ENCODE peak calls at places on chromosomes 6 and 20, in four cellular contexts. V, J, E and D are unnamed samples.

GRCh38 chr6:71404145-71404966 is 115.7 kb downstream of the OGFRL1 start:
- DNase-seq in V (no peak), J (peak), E (no peak), D (no peak)

GRCh38 chr20:47774081-47774777 is 11.1 kb downstream of the SULF2 start:
- DNase-seq in V (no peak), J (no peak), E (peak), D (no peak)

GRCh38 chr6:46771556-46771955 is 21.6 kb upstream of the MEP1A start:
- DNase-seq in V (no peak), J (no peak), E (no peak), D (no peak)

GRCh38 chr20:63752411-63753101 is 13.0 kb downstream of the SLC2A4RG start:
- DNase-seq in V (no peak), J (no peak), E (peak), D (no peak)

GRCh38 chr6:114543696-114544095 is 200.9 kb upstream of the HS3ST5 start:
- DNase-seq in V (no peak), J (no peak), E (no peak), D (no peak)

GRCh38 chr6:16523550-16524379 is 237.5 kb downstream of the ATXN1 start:
- DNase-seq in V (no peak), J (no peak), E (no peak), D (no peak)

GRCh38 chr20:37072293-37073196 is 23.3 kb downstream of the RBL1 start:
- DNase-seq in V (no peak), J (no peak), E (no peak), D (no peak)

GRCh38 chr6:10081075-10081474 is 333.8 kb downstream of the TFAP2A start:
- DNase-seq in V (no peak), J (no peak), E (no peak), D (no peak)

GRCh38 chr6:118899948-118900347 is 6.0 kb downstream of the ASF1A start:
- DNase-seq in V (no peak), J (no peak), E (no peak), D (no peak)

GRCh38 chr6:166456360-166457156 is 73.8 kb upstream of the MPC1 start:
- DNase-seq in V (peak), J (no peak), E (no peak), D (no peak)

GRCh38 chr20:57849126-57849867 is 139.5 kb upstream of the PMEPA1 start:
- DNase-seq in V (no peak), J (no peak), E (no peak), D (no peak)

GRCh38 chr6:54191460-54191859 is 80.2 kb downstream of the MLIP start:
- DNase-seq in V (no peak), J (no peak), E (no peak), D (no peak)

GRCh38 chr6:134740473-134741192 is 209.3 kb downstream of the ALDH8A1 start:
- DNase-seq in V (no peak), J (no peak), E (peak), D (peak)

GRCh38 chr6:148294059-148294458 is 48.6 kb upstream of the SASH1 start:
- DNase-seq in V (no peak), J (no peak), E (no peak), D (no peak)

GRCh38 chr20:50572922-50573777 is 63.0 kb downstream of the PTPN1 start:
- DNase-seq in V (no peak), J (no peak), E (peak), D (no peak)

GRCh38 chr20:10508060-10508459 is 73.0 kb downstream of the SLX4IP start:
- DNase-seq in V (no peak), J (no peak), E (no peak), D (no peak)

GRCh38 chr20:44888226-44889103 is 3.0 kb downstream of the YWHAB start:
- DNase-seq in V (no peak), J (peak), E (peak), D (peak)

GRCh38 chr20:59405819-59406218 is 105.4 kb downstream of the EDN3 start:
- DNase-seq in V (no peak), J (no peak), E (no peak), D (no peak)

GRCh38 chr20:49291200-49291599 is 13.3 kb upstream of the ZNFX1 start:
- DNase-seq in V (no peak), J (no peak), E (no peak), D (no peak)

GRCh38 chr20:63206878-63207277 is 9.1 kb downstream of the YTHDF1 start:
- DNase-seq in V (no peak), J (no peak), E (no peak), D (no peak)

GRCh38 chr20:63120286-63121090 is 95.4 kb downstream of the YTHDF1 start:
- DNase-seq in V (no peak), J (no peak), E (no peak), D (no peak)

GRCh38 chr20:42923348-42923918 is 266.3 kb downstream of the PTPRT start:
- DNase-seq in V (no peak), J (no peak), E (no peak), D (no peak)

GRCh38 chr20:61903575-61904340 is 161.9 kb downstream of the TAF4 start:
- DNase-seq in V (no peak), J (no peak), E (no peak), D (no peak)

DNA sequence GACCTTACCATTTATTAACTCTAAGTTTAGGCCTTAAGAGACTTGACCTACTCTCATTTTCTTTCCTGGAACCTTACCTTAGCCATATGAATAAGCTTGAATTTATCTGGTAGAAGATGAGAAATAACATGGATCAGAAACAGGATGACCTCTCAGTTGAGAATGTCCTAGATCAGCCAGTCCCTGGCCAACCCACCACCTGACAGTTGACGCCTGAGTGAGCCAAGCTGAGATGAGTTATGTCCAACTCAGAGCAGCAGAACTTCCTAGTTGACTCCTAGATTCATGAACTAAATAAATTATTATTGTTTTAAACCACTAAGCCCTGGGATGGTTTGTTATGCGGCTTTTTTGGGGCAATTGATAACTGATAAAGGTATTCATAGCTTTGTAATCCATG is 233.0 kb upstream of the RAB32 start:
- DNase-seq in V (no peak), J (no peak), E (no peak), D (no peak)
- H3K4me3 ChIP-seq in V (no peak), J (no peak), E (no peak), D (no peak)

GRCh38 chr20:3167738-3168078 is 5.6 kb downstream of the LZTS3 start:
- DNase-seq in V (no peak), J (no peak), E (no peak), D (no peak)

GRCh38 chr20:3171391-3172125 is 1.8 kb downstream of the LZTS3 start:
- DNase-seq in V (no peak), J (no peak), E (peak), D (no peak)

GRCh38 chr20:3166913-3167342 is 6.4 kb downstream of the LZTS3 start:
- DNase-seq in V (no peak), J (no peak), E (peak), D (no peak)

GRCh38 chr20:3168079-3168828 is 5.1 kb downstream of the LZTS3 start:
- DNase-seq in V (no peak), J (peak), E (peak), D (no peak)

DNA sequence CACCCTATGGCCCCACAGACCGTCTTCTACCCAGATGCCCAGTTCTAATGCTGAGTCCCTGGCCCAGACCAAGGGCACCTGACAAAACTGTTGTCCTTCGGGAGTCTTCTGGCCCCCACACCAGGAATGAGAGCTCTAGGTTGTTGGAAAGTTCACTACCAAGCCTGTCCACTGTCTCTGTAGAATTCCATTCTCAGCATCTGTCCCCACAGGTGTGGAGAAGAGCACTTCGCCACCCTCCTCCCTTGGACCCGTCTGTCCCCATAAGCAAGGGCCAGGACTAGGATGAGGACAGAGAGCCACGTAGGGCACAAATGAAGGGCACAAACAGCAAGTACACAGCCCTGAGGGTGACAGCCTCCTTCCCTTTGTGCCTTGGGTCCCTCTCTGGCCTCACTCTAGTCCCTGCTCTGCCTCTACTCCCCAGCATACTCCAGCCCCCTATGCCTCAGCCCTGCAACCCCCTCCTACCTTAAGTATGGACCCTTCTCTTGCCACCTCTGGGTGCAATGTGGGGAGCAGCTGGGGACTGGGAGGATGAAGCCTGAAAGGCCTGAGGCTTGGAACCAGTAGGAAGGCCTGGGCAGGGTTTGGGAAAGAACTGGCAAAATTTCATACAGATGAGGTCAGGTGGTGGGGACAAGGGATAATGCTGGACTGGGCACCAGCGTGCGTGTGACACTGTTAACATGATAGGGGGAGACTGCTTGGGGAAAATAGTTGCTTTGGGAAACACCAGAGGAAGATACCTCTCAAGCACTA is 4.3 kb downstream of the LZTS3 start:
- DNase-seq in V (no peak), J (no peak), E (peak), D (no peak)
- TF ChIP-seq PBX3 in V (no peak), J (no peak), E (no peak), D (no peak)

DNA sequence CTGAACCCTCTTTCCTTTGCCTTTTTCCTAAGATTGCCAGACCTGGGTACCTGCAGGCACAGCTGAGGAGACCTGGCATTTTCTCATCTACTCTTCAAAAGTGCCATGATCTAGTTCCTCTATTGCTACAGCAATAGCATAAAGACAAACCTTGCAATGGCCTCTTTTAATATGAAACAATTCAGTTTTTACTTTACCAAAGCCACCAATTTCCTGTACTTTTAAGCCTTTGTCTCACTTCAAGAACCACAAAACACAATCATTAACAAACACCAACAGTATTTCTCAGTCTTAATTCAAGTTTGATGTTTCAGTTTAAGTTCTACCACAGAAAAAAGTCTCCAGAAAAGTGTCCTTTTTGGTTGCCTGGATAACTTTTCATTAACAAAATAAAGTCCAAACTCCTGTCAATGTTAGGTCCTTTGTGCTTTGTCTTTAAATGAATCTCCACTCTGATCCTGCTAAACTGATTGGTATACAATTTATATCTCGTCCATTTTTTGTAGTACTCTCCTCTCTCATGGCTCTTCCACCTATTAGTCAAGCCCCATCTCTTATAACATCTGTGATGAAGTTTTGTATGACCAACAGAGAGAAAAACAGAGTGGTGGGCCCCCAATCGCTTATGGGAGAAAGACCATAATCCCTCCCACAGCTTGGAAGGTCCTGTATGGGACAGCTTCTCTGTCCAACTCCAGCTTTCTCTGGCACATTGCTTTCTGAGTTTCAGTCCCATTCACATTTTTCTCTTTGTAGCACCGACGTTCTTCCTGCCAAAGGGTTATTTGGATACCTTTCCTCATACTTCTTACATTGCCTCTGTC is 50.5 kb upstream of the THEMIS start:
- DNase-seq in V (peak), J (no peak), E (no peak), D (no peak)
- H3K27ac ChIP-seq in V (no peak), J (no peak), E (no peak), D (no peak)

DNA sequence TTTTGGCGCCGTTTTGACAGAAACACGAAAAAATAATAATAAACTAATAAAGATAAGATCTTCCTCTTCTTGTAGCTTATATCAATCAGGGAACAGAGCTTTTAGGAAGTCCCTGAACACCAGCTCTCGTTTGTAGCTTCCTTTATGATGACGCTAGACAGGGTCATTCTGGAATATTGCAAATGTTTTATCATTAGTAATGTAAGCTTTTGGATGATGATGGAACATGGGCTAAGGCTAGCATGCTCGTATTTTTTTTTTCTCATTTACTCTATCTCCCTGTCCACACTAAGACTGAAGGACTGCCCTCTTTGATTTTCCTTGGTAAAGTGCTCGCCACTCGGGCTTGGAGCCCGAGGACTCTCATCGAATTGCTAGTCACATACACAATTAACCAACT is 22.1 kb upstream of the POM121L2 start:
- DNase-seq in V (no peak), J (no peak), E (no peak), D (no peak)
- H3K4me3 ChIP-seq in V (no peak), J (peak), E (no peak), D (peak)